ENCODE peak calls at places on chromosomes 5 and 9, in seven cellular contexts. B, O, S, H, V, I and L are unnamed samples.

GRCh38 chr9:84817011-84817410 is 147.5 kb downstream of the NTRK2 start:
- DNase-seq in B (no peak), O (no peak), S (no peak), H (no peak), V (no peak), I (no peak), L (no peak)

GRCh38 chr5:33981408-33982171 is 2.9 kb downstream of the SLC45A2 start:
- DNase-seq in B (peak; percentile 44), O (no peak), S (peak; percentile 49), H (no peak), V (no peak), I (no peak), L (no peak)

GRCh38 chr5:50340757-50341156 is 100.3 kb downstream of the EMB start:
- DNase-seq in B (no peak), O (no peak), S (no peak), H (no peak), V (no peak), I (no peak), L (no peak)

GRCh38 chr5:50995285-50995942 is 329.0 kb downstream of the PARP8 start:
- DNase-seq in B (no peak), O (no peak), S (no peak), H (peak; percentile 31), V (no peak), I (no peak), L (no peak)

GRCh38 chr9:127524373-127524772 is 73.1 kb downstream of the LRSAM1 start:
- DNase-seq in B (peak; percentile 56), O (peak; percentile 50), S (peak; percentile 73), H (peak; percentile 92), V (peak; percentile 90), I (no peak), L (peak; percentile 61)

GRCh38 chr5:108637110-108637509 is 110.6 kb upstream of the FER start:
- DNase-seq in B (peak; percentile 62), O (no peak), S (peak; percentile 79), H (no peak), V (peak; percentile 93), I (no peak), L (no peak)

GRCh38 chr9:80701061-80701460 is 988.3 kb downstream of the TLE1 start:
- DNase-seq in B (peak; percentile 8), O (no peak), S (no peak), H (no peak), V (no peak), I (no peak), L (no peak)

GRCh38 chr5:163489745-163490075 is 15.7 kb upstream of the MAT2B start:
- DNase-seq in B (no peak), O (no peak), S (no peak), H (no peak), V (no peak), I (no peak), L (no peak)

GRCh38 chr9:4674783-4675182 is 4.6 kb upstream of the CDC37L1 start:
- DNase-seq in B (peak; percentile 95), O (no peak), S (peak; percentile 70), H (no peak), V (no peak), I (no peak), L (no peak)
- H3K18ac ChIP-seq in B (no peak overlapping the region), O (no peak overlapping the region), S (no peak overlapping the region), H (no peak overlapping the region), V (no peak overlapping the region), I (no peak overlapping the region), L (no peak overlapping the region)

GRCh38 chr9:91744114-91744513 is 205.9 kb downstream of the ROR2 start:
- DNase-seq in B (no peak), O (no peak), S (no peak), H (no peak), V (no peak), I (no peak), L (no peak)

GRCh38 chr9:91736898-91737601 is 213.0 kb downstream of the ROR2 start:
- DNase-seq in B (no peak), O (no peak), S (no peak), H (no peak), V (no peak), I (no peak), L (no peak)

GRCh38 chr9:91741529-91741928 is 208.5 kb downstream of the ROR2 start:
- DNase-seq in B (peak; percentile 93), O (no peak), S (peak; percentile 62), H (no peak), V (peak; percentile 24), I (no peak), L (no peak)

GRCh38 chr9:91736311-91736710 is 213.7 kb downstream of the ROR2 start:
- DNase-seq in B (no peak), O (no peak), S (no peak), H (no peak), V (no peak), I (no peak), L (no peak)

DNA sequence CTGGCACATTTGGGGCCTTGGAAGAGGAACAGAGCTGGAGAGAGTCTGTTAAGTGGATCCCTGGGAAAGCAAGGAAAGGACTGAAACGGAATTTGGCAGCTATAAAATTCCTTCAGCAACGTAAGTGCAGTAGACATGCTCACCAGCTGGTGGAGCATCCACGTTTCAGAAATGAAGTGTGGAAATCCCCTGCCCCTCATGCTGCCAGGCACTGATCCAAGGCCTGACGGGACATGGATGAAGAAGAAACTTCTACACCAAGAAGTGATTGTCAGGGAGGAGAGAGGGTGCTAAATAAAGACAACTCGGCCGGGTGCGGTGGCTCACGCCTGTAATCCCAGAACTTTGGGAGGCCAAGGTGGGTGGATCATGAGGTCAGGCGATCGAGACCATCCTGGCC is 209.3 kb downstream of the ROR2 start:
- DNase-seq in B (peak; percentile 88), O (no peak), S (peak; percentile 52), H (peak; percentile 32), V (peak; percentile 25), I (no peak), L (no peak)
- H3K18ac ChIP-seq in B (no peak overlapping the region), O (no peak overlapping the region), S (no peak overlapping the region), H (no peak overlapping the region), V (no peak overlapping the region), I (no peak overlapping the region), L (no peak overlapping the region)

DNA sequence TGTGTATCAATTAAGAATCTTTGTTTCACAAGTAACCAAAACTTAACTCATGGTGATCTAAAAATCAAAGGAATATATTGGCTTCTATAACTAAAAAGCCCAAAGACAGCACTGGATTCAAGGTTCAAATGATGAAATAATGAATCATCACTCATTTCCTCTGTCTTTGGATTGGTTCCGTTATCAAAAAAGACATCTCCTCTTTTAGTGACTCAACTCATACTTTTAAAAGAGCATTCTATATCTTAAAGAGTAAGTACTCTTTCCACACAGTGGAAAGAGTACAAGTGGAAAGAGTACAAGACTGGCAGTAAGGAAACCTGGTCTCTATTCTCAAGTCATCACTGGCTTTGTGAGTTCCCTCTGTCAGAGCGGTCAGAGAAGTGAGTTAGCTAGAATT is 141.4 kb upstream of the NMUR2 start:
- DNase-seq in B (no peak), O (no peak), S (no peak), H (no peak), V (peak; percentile 3), I (no peak), L (no peak)
- H3K18ac ChIP-seq in B (no peak overlapping the region), O (no peak overlapping the region), S (no peak overlapping the region), H (no peak overlapping the region), V (no peak overlapping the region), I (no peak overlapping the region), L (no peak overlapping the region)

GRCh38 chr9:114049453-114050225 is 28.5 kb downstream of the AMBP start:
- DNase-seq in B (no peak), O (no peak), S (no peak), H (no peak), V (no peak), I (no peak), L (peak; percentile 18)

GRCh38 chr9:114046876-114047275 is 31.2 kb downstream of the AMBP start:
- DNase-seq in B (peak; percentile 52), O (no peak), S (peak; percentile 65), H (no peak), V (no peak), I (no peak), L (no peak)

GRCh38 chr9:114046237-114046755 is 31.8 kb downstream of the AMBP start:
- DNase-seq in B (no peak), O (no peak), S (no peak), H (no peak), V (no peak), I (no peak), L (no peak)

GRCh38 chr9:114048533-114049452 is 29.3 kb downstream of the AMBP start:
- DNase-seq in B (no peak), O (no peak), S (no peak), H (no peak), V (no peak), I (no peak), L (peak; percentile 14)

GRCh38 chr9:114047717-114048116 is 30.4 kb downstream of the AMBP start:
- DNase-seq in B (no peak), O (no peak), S (peak; percentile 15), H (peak; percentile 66), V (peak; percentile 44), I (no peak), L (peak; percentile 52)
- H3K18ac ChIP-seq in B (no peak overlapping the region), O (no peak overlapping the region), S (no peak overlapping the region), H (no peak overlapping the region), V (no peak overlapping the region), I (no peak overlapping the region), L (no peak overlapping the region)